ENCODE peak calls at places on chromosomes 4 and X, in six cellular contexts. U is GM23338; R is testis; L is lung; Z is CD4-positive, alpha-beta memory T cell; M is naive thymus-derived CD4-positive, alpha-beta T cell. C is an unnamed sample.

GRCh38 chr4:51885371-51885770 is 42.4 kb downstream of the DCUN1D4 start:
- DNase-seq in U (peak; percentile 77), R (no peak), L (no peak), Z (no peak), M (no peak), C (no peak)

GRCh38 chr4:114108869-114109268 is 129.4 kb upstream of the ARSJ start:
- DNase-seq in U (peak; percentile 6), R (no peak), L (no peak), Z (no peak), M (no peak), C (no peak)

GRCh38 chr4:12679217-12679616 is 804.9 kb downstream of the RAB28 start:
- DNase-seq in U (peak; percentile 51), R (no peak), L (no peak), Z (no peak), M (no peak), C (no peak)

GRCh38 chrX:38831949-38832348 is 30.7 kb downstream of the MID1IP1 start:
- DNase-seq in U (no peak), R (no peak), L (no peak), Z (no peak), M (no peak), C (no peak)

GRCh38 chr4:85744950-85745349 is 270.0 kb downstream of the ARHGAP24 start:
- DNase-seq in U (no peak), R (no peak), L (no peak), Z (no peak), M (no peak), C (no peak)

GRCh38 chrX:30748337-30748960 is 95.2 kb downstream of the GK start:
- DNase-seq in U (peak; percentile 1), R (peak; percentile 16), L (no peak), Z (no peak), M (no peak), C (no peak)

GRCh38 chr4:60948008-60948407 is 252.1 kb upstream of the ADGRL3 start:
- DNase-seq in U (no peak), R (no peak), L (no peak), Z (no peak), M (no peak), C (no peak)

GRCh38 chr4:76753814-76754213 is 144.1 kb downstream of the SOWAHB start:
- DNase-seq in U (no peak), R (no peak), L (no peak), Z (no peak), M (no peak), C (no peak)

GRCh38 chrX:46325312-46325877 is 219.8 kb downstream of the ZNF674 start:
- DNase-seq in U (peak; percentile 58), R (no peak), L (peak; percentile 47), Z (peak; percentile 41), M (no peak), C (no peak)

GRCh38 chr4:113981591-113981990 is 2.1 kb upstream of the ARSJ start:
- DNase-seq in U (no peak), R (no peak), L (no peak), Z (no peak), M (no peak), C (no peak)

GRCh38 chrX:53048169-53049126 is at the start of gene GPR173:
- DNase-seq in U (peak; percentile 57), R (peak; percentile 26), L (no peak), Z (no peak), M (no peak), C (peak; percentile 28)

GRCh38 chr4:90842960-90843359 is 715.8 kb downstream of the CCSER1 start:
- DNase-seq in U (no peak), R (no peak), L (no peak), Z (no peak), M (no peak), C (no peak)

GRCh38 chr4:39367166-39367565 is 1.0 kb upstream of the RFC1 start:
- DNase-seq in U (no peak), R (no peak), L (no peak), Z (no peak), M (no peak), C (no peak)

GRCh38 chr4:38106301-38106700 is 146.1 kb downstream of the PTTG2 start:
- DNase-seq in U (no peak), R (no peak), L (no peak), Z (no peak), M (no peak), C (no peak)

DNA sequence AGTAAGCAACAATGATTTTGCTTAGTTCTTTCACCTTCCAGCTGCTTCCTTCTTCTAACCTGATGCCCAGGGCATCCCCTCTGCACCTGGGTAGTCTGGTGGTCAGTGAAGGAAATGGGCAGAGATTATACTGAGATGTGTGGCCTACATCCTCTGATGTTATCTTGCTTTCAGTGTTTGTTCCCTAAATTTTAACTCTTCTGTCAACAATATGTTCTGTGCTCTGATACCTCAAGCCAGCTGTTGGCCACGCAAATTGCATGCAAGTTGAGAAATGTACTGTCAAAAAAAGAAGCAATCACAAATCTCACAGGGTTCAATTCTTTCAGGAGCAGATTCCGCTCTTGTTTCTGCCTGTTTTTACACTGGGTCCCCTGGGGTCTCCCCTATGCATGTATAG is 73.8 kb downstream of the FBXW7 start:
- DNase-seq in U (no peak), R (no peak), L (no peak), Z (no peak), M (no peak), C (no peak)
- H3K4me1 ChIP-seq in U (peaks cover 4% of the 10 kb centered on the region), R (no peaks in the 10 kb centered on the region), L (peaks cover 7% of the 10 kb centered on the region), Z (peaks cover 61% of the 10 kb centered on the region), M (peaks cover 17% of the 10 kb centered on the region), C (peaks cover 27% of the 10 kb centered on the region)

DNA sequence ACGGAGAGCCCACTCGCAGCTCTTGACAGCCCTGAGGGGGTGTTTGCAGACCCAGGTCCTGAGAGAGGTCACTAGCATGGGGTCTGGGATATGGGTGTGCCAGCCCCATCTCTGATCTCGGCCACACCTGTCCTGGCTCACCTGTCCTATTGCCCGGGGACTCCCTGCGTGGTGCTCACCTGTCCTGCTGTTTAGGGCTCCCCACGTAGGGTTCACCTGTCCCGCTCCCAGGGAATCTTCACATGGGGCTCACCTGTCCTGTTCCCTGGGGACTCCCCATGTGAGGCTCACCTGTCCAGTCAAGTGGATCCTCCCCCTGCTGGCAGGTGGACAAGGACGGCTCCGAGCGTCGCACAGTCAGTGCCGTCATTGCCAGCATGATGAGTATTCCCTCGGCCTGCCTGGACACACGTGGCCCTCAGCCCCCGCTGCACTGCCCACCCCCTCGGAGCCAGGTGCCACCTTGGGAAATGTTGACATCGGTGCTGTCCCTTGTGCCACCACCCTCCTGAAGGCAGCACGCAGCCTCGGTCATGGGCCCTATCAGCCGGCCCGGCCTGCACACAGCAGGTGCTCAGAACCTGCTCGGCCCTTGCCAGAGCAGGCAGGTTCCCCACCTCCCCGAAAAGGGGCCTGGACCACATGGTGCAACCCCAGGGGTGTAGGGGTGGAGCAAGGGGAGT is 6.3 kb downstream of the SLC49A3 start:
- DNase-seq in U (no peak), R (no peak), L (no peak), Z (peak; percentile 19), M (no peak), C (no peak)
- H3K4me3 ChIP-seq in U (no peak overlapping the region), R (no peak overlapping the region), L (no peak overlapping the region), Z (no peak overlapping the region), M (no peak overlapping the region), C (no peak overlapping the region)

DNA sequence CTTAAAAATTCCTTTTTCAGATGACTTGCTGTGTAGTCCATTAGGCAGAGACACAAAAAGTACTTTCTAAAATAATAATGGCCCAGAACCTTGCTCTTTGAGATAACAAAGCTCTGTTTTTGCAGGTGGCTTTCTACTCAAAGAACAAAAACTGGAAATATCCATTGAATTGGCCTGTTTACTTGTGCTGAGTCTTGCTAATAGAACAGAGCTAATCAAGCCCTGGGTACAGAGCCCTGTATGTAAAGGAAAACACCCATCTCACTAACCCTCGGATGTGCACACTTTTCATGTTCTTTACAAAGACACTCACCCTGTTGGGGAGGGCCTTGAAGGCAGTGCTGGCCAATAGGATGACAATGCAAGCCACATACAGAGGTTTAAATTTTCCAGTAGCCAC is 27.0 kb upstream of the LNX1 start:
- DNase-seq in U (no peak), R (no peak), L (no peak), Z (no peak), M (no peak), C (no peak)
- H3K27ac ChIP-seq in U (no peak overlapping the region), R (no peak overlapping the region), L (no peak overlapping the region), Z (no peak overlapping the region), M (no peak overlapping the region), C (peak overlapping the region; percentile 47)

GRCh38 chr4:73608677-73609594 is 11.3 kb downstream of the RASSF6 start:
- DNase-seq in U (no peak), R (no peak), L (no peak), Z (no peak), M (no peak), C (no peak)
- H3K4me1 ChIP-seq in U (peaks cover 7% of the 10 kb centered on the region), R (no peaks in the 10 kb centered on the region), L (no peaks in the 10 kb centered on the region), Z (peaks cover 17% of the 10 kb centered on the region), M (no peaks in the 10 kb centered on the region), C (no peaks in the 10 kb centered on the region)

GRCh38 chr4:148575577-148575976 is 133.4 kb upstream of the NR3C2 start:
- DNase-seq in U (no peak), R (no peak), L (no peak), Z (no peak), M (no peak), C (no peak)
- H3K4me3 ChIP-seq in U (no peak overlapping the region), R (no peak overlapping the region), L (no peak overlapping the region), Z (no peak overlapping the region), M (no peak overlapping the region), C (no peak overlapping the region)

DNA sequence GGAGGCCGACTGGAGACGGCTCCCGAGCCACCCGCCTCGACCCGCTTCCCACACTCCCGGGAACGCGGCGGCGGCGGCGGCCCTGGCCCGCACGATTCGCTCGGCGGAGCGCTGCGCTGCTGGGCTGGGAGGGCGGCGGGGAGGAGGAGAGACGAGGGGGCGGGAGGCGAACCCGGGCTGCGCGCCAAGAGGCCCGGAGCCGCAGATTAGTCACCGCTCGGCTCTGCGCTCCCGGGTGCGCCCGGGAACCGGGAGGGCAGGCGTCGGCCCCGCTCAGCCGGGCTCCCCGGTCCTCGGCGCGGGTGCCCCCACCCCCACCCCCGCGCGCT is 11.2 kb upstream of the BCOR start:
- DNase-seq in U (peak; percentile 54), R (peak; percentile 70), L (no peak), Z (peak; percentile 72), M (peak; percentile 51), C (peak; percentile 83)
- H3K27ac ChIP-seq in U (no peak overlapping the region), R (peak overlapping the region; percentile 86), L (peak overlapping the region; percentile 98), Z (no peak overlapping the region), M (peak overlapping the region; percentile 23), C (peak overlapping the region; percentile 97)

DNA sequence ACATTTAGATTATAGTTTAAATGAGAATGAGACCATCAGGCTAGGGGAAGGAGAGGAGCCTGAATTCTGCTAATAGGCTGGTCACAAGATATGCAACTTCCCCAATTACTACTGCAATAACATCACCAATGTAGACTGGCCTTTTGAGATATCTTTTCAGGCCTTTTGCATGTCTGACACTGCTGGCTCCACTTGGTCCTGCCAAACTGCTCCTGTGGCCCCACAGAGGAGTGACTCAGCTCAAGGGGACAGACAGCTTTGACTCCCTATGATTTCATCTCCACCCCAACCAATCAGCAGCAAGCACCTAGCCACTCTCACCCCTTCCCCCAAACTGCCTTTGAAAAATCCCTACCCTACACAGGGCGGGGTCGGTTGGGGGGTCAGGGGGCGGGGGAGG is 22.8 kb downstream of the GPRIN3 start:
- DNase-seq in U (no peak), R (no peak), L (no peak), Z (peak; percentile 63), M (no peak), C (no peak)
- H3K4me1 ChIP-seq in U (peaks cover 26% of the 10 kb centered on the region), R (no peaks in the 10 kb centered on the region), L (peaks cover 35% of the 10 kb centered on the region), Z (peaks cover 97% of the 10 kb centered on the region), M (peaks cover 42% of the 10 kb centered on the region), C (peaks cover 67% of the 10 kb centered on the region)